ENCODE peak calls at places on chromosomes 6 and 20, in six cellular contexts. Z is activated CD4-positive, alpha-beta T cell treated with anti-CD3 and anti-CD28 coated beads, Interleukin-2, amount 50 U/mL, for 4 hours; E is stimulated activated CD4-positive, alpha-beta T cell treated with anti-CD3 and anti-CD28 coated beads, Interleukin-15, amount 100 ng/mL, for 1 hour; V is SIG-M5; K is activated CD8-positive, alpha-beta memory T cell treated with anti-CD3 and anti-CD28 coated beads for 1 hour; B is sciatic nerve. W is an unnamed sample.

GRCh38 chr20:61788343-61788742 is 277.3 kb downstream of the TAF4 start:
- DNase-seq in Z (no peak), E (no peak), V (no peak), K (no peak), B (no peak), W (no peak)

GRCh38 chr20:46358336-46359058 is 47.9 kb downstream of the ELMO2 start:
- DNase-seq in Z (no peak), E (no peak), V (no peak), K (no peak), B (no peak), W (no peak)

GRCh38 chr20:23165307-23165750 is 79.2 kb upstream of the CD93 start:
- DNase-seq in Z (no peak), E (no peak), V (no peak), K (no peak), B (no peak), W (no peak)

GRCh38 chr6:80434951-80435350 is 328.5 kb downstream of the BCKDHB start:
- DNase-seq in Z (no peak), E (no peak), V (no peak), K (no peak), B (no peak), W (no peak)

GRCh38 chr6:113779656-113780055 is 77.5 kb upstream of the MARCKS start:
- DNase-seq in Z (no peak), E (no peak), V (no peak), K (no peak), B (no peak), W (no peak)

GRCh38 chr20:62357681-62358080 is 9.4 kb downstream of the LAMA5 start:
- DNase-seq in Z (no peak), E (no peak), V (no peak), K (no peak), B (no peak), W (no peak)

GRCh38 chr6:37051138-37052026 is 45.9 kb downstream of the FGD2 start:
- DNase-seq in Z (peak), E (peak), V (no peak), K (peak), B (peak), W (peak)

GRCh38 chr20:18989736-18990474 is 176.3 kb downstream of the SCP2D1 start:
- DNase-seq in Z (no peak), E (no peak), V (no peak), K (no peak), B (no peak), W (peak)

GRCh38 chr6:77463308-77463880 is at the start of gene HTR1B:
- DNase-seq in Z (no peak), E (no peak), V (no peak), K (no peak), B (no peak), W (no peak)

GRCh38 chr20:14334306-14334930 is 3.0 kb downstream of the FLRT3 start:
- DNase-seq in Z (no peak), E (no peak), V (no peak), K (no peak), B (no peak), W (peak)

GRCh38 chr6:167568407-167569024 is 243.6 kb downstream of the TTLL2 start:
- DNase-seq in Z (no peak), E (no peak), V (no peak), K (no peak), B (peak), W (no peak)

GRCh38 chr20:17898548-17898994 is 70.0 kb downstream of the SNX5 start:
- DNase-seq in Z (peak), E (peak), V (no peak), K (peak), B (peak), W (peak)

GRCh38 chr20:37673429-37673828 is 20.4 kb upstream of the CTNNBL1 start:
- DNase-seq in Z (no peak), E (no peak), V (no peak), K (no peak), B (no peak), W (no peak)

GRCh38 chr6:146544783-146545182 is 1.1 kb downstream of the RAB32 start:
- DNase-seq in Z (no peak), E (no peak), V (no peak), K (no peak), B (no peak), W (peak)

GRCh38 chr20:46255440-46256104 is 52.7 kb downstream of the CDH22 start:
- DNase-seq in Z (peak), E (no peak), V (no peak), K (peak), B (peak), W (no peak)

GRCh38 chr20:4083103-4083864 is 67.9 kb upstream of the RNF24 start:
- DNase-seq in Z (no peak), E (no peak), V (no peak), K (no peak), B (no peak), W (peak)

GRCh38 chr6:56624728-56625069 is 18.0 kb downstream of the DST start:
- DNase-seq in Z (no peak), E (no peak), V (no peak), K (no peak), B (no peak), W (no peak)